ENCODE peak calls at places on chromosomes 1 and 21, in nine cellular contexts. One of them, this sample, is unnamed.

GRCh38 chr1:155301342-155301841 is at the start of gene PKLR:
- DNase-seq in LoVo: no peak
- DNase-seq in BJ: no peak
- DNase-seq in ACHN: no peak
- DNase-seq in fibroblast of the aortic adventitia: no peak
- DNase-seq in activated T-helper 1 cell treated with Interleukin-2 at 50 U/mL for 16 hours: no peak
- DNase-seq in amygdala: no peak
- DNase-seq in HFF-Myc: no peak
- DNase-seq in Right ventricle myocardium inferior: no peak
- DNase-seq in this sample: no peak

GRCh38 chr1:14740016-14740415 is 141.5 kb downstream of the KAZN start:
- DNase-seq in fibroblast of the aortic adventitia: no peak
- DNase-seq in amygdala: no peak
- DNase-seq in activated T-helper 1 cell treated with Interleukin-2 at 50 U/mL for 16 hours: no peak
- DNase-seq in LoVo: no peak
- DNase-seq in HFF-Myc: no peak
- DNase-seq in ACHN: no peak
- DNase-seq in Right ventricle myocardium inferior: no peak
- DNase-seq in BJ: no peak
- DNase-seq in this sample: no peak

GRCh38 chr1:64126581-64126980 is 76.8 kb upstream of the UBE2U start:
- DNase-seq in HFF-Myc: no peak
- DNase-seq in BJ: no peak
- DNase-seq in fibroblast of the aortic adventitia: no peak
- DNase-seq in ACHN: no peak
- DNase-seq in amygdala: no peak
- DNase-seq in Right ventricle myocardium inferior: no peak
- DNase-seq in LoVo: no peak
- DNase-seq in activated T-helper 1 cell treated with Interleukin-2 at 50 U/mL for 16 hours: no peak
- DNase-seq in this sample: no peak

GRCh38 chr1:89833183-89834077 is 12.6 kb downstream of the LRRC8D start:
- DNase-seq in Right ventricle myocardium inferior: no peak
- DNase-seq in ACHN: no peak
- DNase-seq in activated T-helper 1 cell treated with Interleukin-2 at 50 U/mL for 16 hours: no peak
- DNase-seq in amygdala: no peak
- DNase-seq in HFF-Myc: no peak
- DNase-seq in fibroblast of the aortic adventitia: no peak
- DNase-seq in BJ: no peak
- DNase-seq in LoVo: no peak
- DNase-seq in this sample: no peak

GRCh38 chr1:78856096-78856495 is 150.4 kb downstream of the ADGRL4 start:
- DNase-seq in ACHN: no peak
- DNase-seq in LoVo: no peak
- DNase-seq in amygdala: no peak
- DNase-seq in HFF-Myc: no peak
- DNase-seq in Right ventricle myocardium inferior: no peak
- DNase-seq in activated T-helper 1 cell treated with Interleukin-2 at 50 U/mL for 16 hours: no peak
- DNase-seq in fibroblast of the aortic adventitia: no peak
- DNase-seq in BJ: no peak
- DNase-seq in this sample: no peak

GRCh38 chr1:203539831-203540546 is 46.0 kb downstream of the OPTC start:
- DNase-seq in ACHN: no peak
- DNase-seq in HFF-Myc: no peak
- DNase-seq in activated T-helper 1 cell treated with Interleukin-2 at 50 U/mL for 16 hours: no peak
- DNase-seq in Right ventricle myocardium inferior: no peak
- DNase-seq in fibroblast of the aortic adventitia: peak
- DNase-seq in amygdala: no peak
- DNase-seq in LoVo: no peak
- DNase-seq in BJ: no peak
- DNase-seq in this sample: no peak

GRCh38 chr1:179447489-179447888 is 81.7 kb downstream of the AXDND1 start:
- DNase-seq in LoVo: no peak
- DNase-seq in HFF-Myc: no peak
- DNase-seq in fibroblast of the aortic adventitia: no peak
- DNase-seq in amygdala: no peak
- DNase-seq in ACHN: peak
- DNase-seq in activated T-helper 1 cell treated with Interleukin-2 at 50 U/mL for 16 hours: no peak
- DNase-seq in BJ: no peak
- DNase-seq in Right ventricle myocardium inferior: no peak
- DNase-seq in this sample: no peak

GRCh38 chr1:35637401-35637809 is 3.9 kb downstream of the PSMB2 start:
- DNase-seq in Right ventricle myocardium inferior: no peak
- DNase-seq in LoVo: peak
- DNase-seq in HFF-Myc: no peak
- DNase-seq in BJ: no peak
- DNase-seq in ACHN: peak
- DNase-seq in amygdala: no peak
- DNase-seq in fibroblast of the aortic adventitia: peak
- DNase-seq in activated T-helper 1 cell treated with Interleukin-2 at 50 U/mL for 16 hours: no peak
- DNase-seq in this sample: no peak

GRCh38 chr1:20187103-20187812 is 940 bp upstream of the PLA2G2C start:
- DNase-seq in ACHN: no peak
- DNase-seq in amygdala: no peak
- DNase-seq in fibroblast of the aortic adventitia: no peak
- DNase-seq in LoVo: no peak
- DNase-seq in HFF-Myc: no peak
- DNase-seq in BJ: no peak
- DNase-seq in Right ventricle myocardium inferior: no peak
- DNase-seq in activated T-helper 1 cell treated with Interleukin-2 at 50 U/mL for 16 hours: no peak
- DNase-seq in this sample: no peak

GRCh38 chr1:85502625-85503083 is 37.7 kb upstream of the DDAH1 start:
- DNase-seq in Right ventricle myocardium inferior: no peak
- DNase-seq in amygdala: no peak
- DNase-seq in BJ: no peak
- DNase-seq in activated T-helper 1 cell treated with Interleukin-2 at 50 U/mL for 16 hours: no peak
- DNase-seq in fibroblast of the aortic adventitia: peak
- DNase-seq in HFF-Myc: peak
- DNase-seq in LoVo: peak
- DNase-seq in ACHN: peak
- DNase-seq in this sample: no peak

GRCh38 chr1:94332952-94333351 is 85.2 kb upstream of the ABCD3 start:
- DNase-seq in LoVo: no peak
- DNase-seq in ACHN: no peak
- DNase-seq in Right ventricle myocardium inferior: no peak
- DNase-seq in HFF-Myc: no peak
- DNase-seq in activated T-helper 1 cell treated with Interleukin-2 at 50 U/mL for 16 hours: no peak
- DNase-seq in BJ: no peak
- DNase-seq in fibroblast of the aortic adventitia: peak
- DNase-seq in amygdala: no peak
- DNase-seq in this sample: no peak

GRCh38 chr1:171852273-171852672 is 11.0 kb downstream of the DNM3 start:
- DNase-seq in BJ: peak
- DNase-seq in LoVo: no peak
- DNase-seq in amygdala: no peak
- DNase-seq in activated T-helper 1 cell treated with Interleukin-2 at 50 U/mL for 16 hours: no peak
- DNase-seq in ACHN: no peak
- DNase-seq in fibroblast of the aortic adventitia: peak
- DNase-seq in Right ventricle myocardium inferior: no peak
- DNase-seq in HFF-Myc: no peak
- DNase-seq in this sample: no peak

GRCh38 chr21:42079939-42080787 is 9.0 kb downstream of the UMODL1 start:
- DNase-seq in BJ: no peak
- DNase-seq in HFF-Myc: no peak
- DNase-seq in ACHN: no peak
- DNase-seq in fibroblast of the aortic adventitia: no peak
- DNase-seq in amygdala: no peak
- DNase-seq in LoVo: no peak
- DNase-seq in activated T-helper 1 cell treated with Interleukin-2 at 50 U/mL for 16 hours: no peak
- DNase-seq in Right ventricle myocardium inferior: peak
- DNase-seq in this sample: no peak

GRCh38 chr1:232613752-232614381 is 16.1 kb downstream of the SIPA1L2 start:
- DNase-seq in amygdala: no peak
- DNase-seq in fibroblast of the aortic adventitia: peak
- DNase-seq in Right ventricle myocardium inferior: no peak
- DNase-seq in activated T-helper 1 cell treated with Interleukin-2 at 50 U/mL for 16 hours: no peak
- DNase-seq in ACHN: no peak
- DNase-seq in HFF-Myc: no peak
- DNase-seq in BJ: no peak
- DNase-seq in LoVo: peak
- DNase-seq in this sample: no peak